ENCODE peak calls at places on chromosomes 7 and 10, in six cellular contexts. C is NCI-H2081; E is CD4-positive, CD25-positive, alpha-beta regulatory T cell; T is T-helper 9 cell; L is activated CD4-positive, CD25-positive, alpha-beta regulatory T cell treated with anti-CD3 and anti-CD28 coated beads, Interleukin-2, amount 50 U/mL, for 16 hours; V is NCI-H1417. D is an unnamed sample.

GRCh38 chr7:62361-63116 is 129.8 kb upstream of the FAM20C start:
- DNase-seq in C (no peak), E (no peak), T (no peak), L (no peak), V (no peak), D (no peak)

GRCh38 chr7:96320437-96320836 is 1.5 kb downstream of the SLC25A13 start:
- DNase-seq in C (no peak), E (no peak), T (no peak), L (no peak), V (no peak), D (no peak)

GRCh38 chr7:4707980-4708411 is 25.9 kb downstream of the FOXK1 start:
- DNase-seq in C (no peak), E (no peak), T (no peak), L (no peak), V (no peak), D (no peak)

GRCh38 chr7:7770228-7770627 is 51.8 kb upstream of the RPA3 start:
- DNase-seq in C (no peak), E (no peak), T (no peak), L (no peak), V (no peak), D (no peak)

GRCh38 chr7:50656141-50656895 is 91.1 kb upstream of the DDC start:
- DNase-seq in C (no peak), E (no peak), T (no peak), L (no peak), V (no peak), D (no peak)

GRCh38 chr10:123746016-123746415 is 79.9 kb downstream of the GPR26 start:
- DNase-seq in C (no peak), E (no peak), T (no peak), L (no peak), V (no peak), D (no peak)

GRCh38 chr10:124114696-124115095 is 21.3 kb upstream of the CHST15 start:
- DNase-seq in C (no peak), E (no peak), T (no peak), L (no peak), V (no peak), D (no peak)

GRCh38 chr10:49161411-49161997 is 26.7 kb downstream of the TMEM273 start:
- DNase-seq in C (peak; percentile 10), E (no peak), T (no peak), L (no peak), V (no peak), D (no peak)

GRCh38 chr7:5824297-5824610 is 42.8 kb upstream of the RNF216 start:
- DNase-seq in C (no peak), E (peak; percentile 48), T (peak; percentile 38), L (peak; percentile 26), V (no peak), D (no peak)

GRCh38 chr10:8726087-8726486 is 671.6 kb downstream of the GATA3 start:
- DNase-seq in C (no peak), E (no peak), T (no peak), L (no peak), V (no peak), D (no peak)

GRCh38 chr7:151808296-151809155 is 68.4 kb downstream of the PRKAG2 start:
- DNase-seq in C (no peak), E (no peak), T (no peak), L (no peak), V (peak; percentile 26), D (peak; percentile 82)

GRCh38 chr7:28346972-28347371 is 65.3 kb upstream of the CREB5 start:
- DNase-seq in C (no peak), E (no peak), T (no peak), L (no peak), V (no peak), D (no peak)

GRCh38 chr7:71507665-71508064 is 375.7 kb downstream of the GALNT17 start:
- DNase-seq in C (no peak), E (no peak), T (no peak), L (no peak), V (no peak), D (no peak)

GRCh38 chr10:63799511-63799910 is 278.3 kb downstream of the REEP3 start:
- DNase-seq in C (no peak), E (no peak), T (no peak), L (no peak), V (no peak), D (no peak)